ENCODE peak calls at places on chromosomes 3 and 15, in eight cellular contexts. E is prostate gland, I is cardiac fibroblast, U is nephron progenitor cell, C is heart right ventricle, R is activated B cell treated with CpG ODN at 0.5 μM for 24 hours, X is GM23338, L is cardiac muscle cell. N is an unnamed sample.

GRCh38 chr3:21624514-21624913 is 126.5 kb downstream of the ZNF385D start:
- DNase-seq in E (no peak), I (no peak), U (no peak), C (peak; percentile 9), R (no peak), X (no peak), L (no peak), N (no peak)

GRCh38 chr3:86225461-86225860 is 765.5 kb downstream of the VGLL3 start:
- DNase-seq in E (no peak), I (no peak), U (no peak), C (no peak), R (no peak), X (no peak), L (no peak), N (no peak)

GRCh38 chr3:12116892-12117291 is 41.8 kb downstream of the TIMP4 start:
- DNase-seq in E (no peak), I (no peak), U (no peak), C (no peak), R (no peak), X (no peak), L (no peak), N (no peak)

GRCh38 chr3:13451301-13451673 is 28.8 kb upstream of the HDAC11 start:
- DNase-seq in E (peak; percentile 14), I (no peak), U (peak; percentile 28), C (no peak), R (peak; percentile 22), X (no peak), L (no peak), N (no peak)

GRCh38 chr3:28595364-28595763 is 246.7 kb upstream of the AZI2 start:
- DNase-seq in E (no peak), I (no peak), U (no peak), C (no peak), R (no peak), X (no peak), L (no peak), N (no peak)

GRCh38 chr15:77066961-77067690 is 3.8 kb downstream of the TSPAN3 start:
- DNase-seq in E (no peak), I (peak; percentile 34), U (no peak), C (no peak), R (no peak), X (no peak), L (no peak), N (no peak)

GRCh38 chr15:100123611-100124010 is 218.2 kb downstream of the ADAMTS17 start:
- DNase-seq in E (no peak), I (no peak), U (no peak), C (no peak), R (no peak), X (no peak), L (no peak), N (no peak)

GRCh38 chr3:41174703-41174964 is 24.7 kb upstream of the CTNNB1 start:
- DNase-seq in E (no peak), I (no peak), U (peak; percentile 21), C (no peak), R (no peak), X (no peak), L (no peak), N (no peak)

GRCh38 chr3:128274837-128275236 is 121.6 kb downstream of the EEFSEC start:
- DNase-seq in E (no peak), I (peak; percentile 95), U (no peak), C (no peak), R (no peak), X (no peak), L (no peak), N (peak; percentile 50)

GRCh38 chr3:129650256-129650872 is 43.9 kb upstream of the PLXND1 start:
- DNase-seq in E (peak; percentile 73), I (peak; percentile 90), U (peak; percentile 67), C (peak; percentile 73), R (no peak), X (peak; percentile 91), L (peak; percentile 68), N (no peak)

DNA sequence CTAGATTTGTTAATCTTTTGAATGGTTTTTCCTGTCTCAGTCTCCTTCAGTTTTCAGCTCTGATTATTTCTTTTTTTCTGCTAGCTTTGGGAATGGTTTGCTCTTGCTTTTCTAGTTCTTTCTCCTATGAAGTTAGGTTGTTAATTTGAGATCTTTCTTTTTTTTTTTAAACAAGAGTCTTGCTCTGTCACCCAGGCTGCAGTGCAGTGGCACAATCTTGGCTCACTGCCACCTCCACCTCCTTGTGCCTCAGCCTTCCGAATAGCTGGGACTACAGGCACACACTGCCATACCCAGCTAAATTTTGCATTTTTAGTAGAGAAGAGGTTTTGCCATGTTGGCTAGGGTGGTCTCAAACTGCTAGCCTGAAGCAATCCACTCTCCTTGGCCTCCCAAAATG is 56.7 kb downstream of the UQCC5 start:
- DNase-seq in E (no peak), I (no peak), U (no peak), C (no peak), R (no peak), X (no peak), L (peak; percentile 2), N (no peak)
- TF ChIP-seq CTCF in E (no peak), I (no peak), U (no peak), C (no peak), R (no peak), X (no peak), L (no peak), N (no peak)

DNA sequence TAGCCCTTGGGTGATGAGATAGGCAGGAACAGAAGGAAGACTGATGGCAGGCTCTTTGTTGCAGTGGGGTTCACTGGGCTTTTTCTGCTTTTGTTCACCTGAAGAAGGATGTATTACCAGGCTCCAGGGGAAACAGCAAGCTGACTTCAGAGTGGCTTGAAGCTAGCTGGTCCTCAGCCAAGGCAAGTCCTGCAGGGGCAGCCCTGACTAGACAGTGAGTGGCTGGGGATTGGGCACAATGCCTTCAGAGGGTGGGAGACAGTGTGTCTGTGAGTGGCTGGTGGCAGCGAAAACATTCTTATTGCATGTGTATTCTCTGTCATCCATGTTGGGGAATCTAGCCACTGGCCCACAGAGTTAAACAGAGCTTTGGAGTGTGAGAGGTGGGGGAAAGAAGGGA is 2.3 kb upstream of the TEX264 start:
- DNase-seq in E (no peak), I (no peak), U (no peak), C (no peak), R (no peak), X (no peak), L (no peak), N (no peak)
- TF ChIP-seq CTCF in E (no peak), I (no peak), U (no peak), C (no peak), R (no peak), X (no peak), L (no peak), N (no peak)

GRCh38 chr3:29668233-29668632 is 387.4 kb downstream of the RBMS3 start:
- DNase-seq in E (no peak), I (no peak), U (no peak), C (no peak), R (no peak), X (no peak), L (no peak), N (no peak)

GRCh38 chr3:29665688-29666087 is 384.8 kb downstream of the RBMS3 start:
- DNase-seq in E (no peak), I (no peak), U (no peak), C (no peak), R (no peak), X (no peak), L (no peak), N (no peak)

GRCh38 chr3:29668728-29669127 is 387.9 kb downstream of the RBMS3 start:
- DNase-seq in E (no peak), I (no peak), U (no peak), C (no peak), R (no peak), X (peak; percentile 27), L (no peak), N (no peak)
- TF ChIP-seq CTCF in E (no peak), I (peak; percentile 2), U (no peak), C (no peak), R (no peak), X (peak; percentile 52), L (no peak), N (no peak)

GRCh38 chr15:87777054-87777498 is 479.5 kb downstream of the NTRK3 start:
- DNase-seq in E (no peak), I (peak; percentile 80), U (peak; percentile 30), C (peak; percentile 19), R (no peak), X (no peak), L (no peak), N (no peak)

GRCh38 chr15:87781959-87782625 is 474.4 kb downstream of the NTRK3 start:
- DNase-seq in E (no peak), I (no peak), U (no peak), C (no peak), R (no peak), X (no peak), L (no peak), N (no peak)

GRCh38 chr15:87779746-87780145 is 476.8 kb downstream of the NTRK3 start:
- DNase-seq in E (no peak), I (no peak), U (no peak), C (no peak), R (no peak), X (no peak), L (no peak), N (no peak)

DNA sequence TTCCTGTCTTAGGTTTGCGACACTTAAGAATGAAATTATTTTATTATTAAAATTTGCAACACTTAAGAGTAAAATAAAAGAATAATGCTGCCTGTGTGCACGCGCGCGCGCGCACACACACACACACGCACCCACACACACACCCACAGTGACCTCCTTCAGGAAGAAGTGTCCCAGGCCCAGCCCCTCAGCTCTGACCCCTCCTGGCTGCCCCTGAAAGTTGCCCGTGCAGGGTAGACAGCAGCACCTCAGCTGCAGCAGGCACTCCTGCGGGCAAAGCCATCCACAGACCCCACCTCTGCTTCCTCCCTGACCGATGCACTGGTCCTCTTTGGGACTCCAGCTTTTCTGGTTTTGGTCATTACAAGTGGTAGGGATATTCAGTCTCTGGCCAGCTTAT is 478.2 kb downstream of the NTRK3 start:
- DNase-seq in E (no peak), I (no peak), U (no peak), C (no peak), R (no peak), X (peak; percentile 12), L (no peak), N (no peak)
- TF ChIP-seq CTCF in E (no peak), I (no peak), U (no peak), C (no peak), R (no peak), X (no peak), L (no peak), N (no peak)

GRCh38 chr3:139509631-139510030 is 29.9 kb downstream of the RBP1 start:
- DNase-seq in E (no peak), I (no peak), U (no peak), C (no peak), R (no peak), X (no peak), L (no peak), N (no peak)

GRCh38 chr3:139505829-139506386 is 29.6 kb upstream of the RBP2 start:
- DNase-seq in E (no peak), I (no peak), U (no peak), C (no peak), R (no peak), X (no peak), L (no peak), N (no peak)

DNA sequence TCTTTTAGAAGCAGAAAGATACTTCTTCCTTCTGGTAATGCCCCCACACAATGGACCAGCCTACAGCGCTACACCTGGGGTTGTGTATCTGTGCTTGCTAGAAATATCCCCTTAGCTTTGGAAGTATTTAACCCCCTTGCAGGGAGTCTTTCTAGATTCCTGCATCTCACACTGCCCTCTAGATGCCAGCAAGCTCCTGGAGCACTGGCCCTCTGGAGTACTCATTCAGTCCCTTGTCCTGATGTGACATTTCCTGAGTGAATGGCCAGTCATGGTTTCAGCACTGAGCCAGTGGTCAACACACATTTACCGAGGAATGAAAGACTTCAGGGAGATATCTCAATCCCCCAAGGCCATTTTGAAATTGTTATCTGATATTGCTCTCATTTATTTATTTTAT is 30.5 kb upstream of the RBP2 start:
- DNase-seq in E (no peak), I (no peak), U (no peak), C (no peak), R (no peak), X (peak; percentile 38), L (no peak), N (no peak)
- TF ChIP-seq CTCF in E (no peak), I (no peak), U (no peak), C (peak; percentile 18), R (no peak), X (peak; percentile 18), L (no peak), N (no peak)